ENCODE peak calls at places on chromosome 9, in nine cellular contexts. One of them, this sample, is unnamed.

GRCh38 chr9:6584881-6585597 is 60.5 kb downstream of the GLDC start:
- DNase-seq in sigmoid colon: no peak
- DNase-seq in Peyer's patch: no peak
- DNase-seq in prostate gland: no peak
- DNase-seq in stomach: no peak
- DNase-seq in spleen: no peak
- DNase-seq in GM12891: no peak
- DNase-seq in tibial nerve: no peak
- DNase-seq in ovary: no peak
- DNase-seq in this sample: peak; percentile 60

GRCh38 chr9:15714746-15715145 is 161.9 kb downstream of the CCDC171 start:
- DNase-seq in sigmoid colon: no peak
- DNase-seq in Peyer's patch: no peak
- DNase-seq in prostate gland: no peak
- DNase-seq in stomach: no peak
- DNase-seq in spleen: no peak
- DNase-seq in GM12891: no peak
- DNase-seq in tibial nerve: no peak
- DNase-seq in ovary: no peak
- DNase-seq in this sample: no peak

GRCh38 chr9:121322037-121322736 is 47.9 kb downstream of the STOM start:
- DNase-seq in sigmoid colon: no peak
- DNase-seq in Peyer's patch: no peak
- DNase-seq in prostate gland: no peak
- DNase-seq in stomach: no peak
- DNase-seq in spleen: no peak
- DNase-seq in GM12891: no peak
- DNase-seq in tibial nerve: no peak
- DNase-seq in ovary: no peak
- DNase-seq in this sample: no peak

GRCh38 chr9:129907196-129907595 is 71.9 kb downstream of the USP20 start:
- DNase-seq in sigmoid colon: no peak
- DNase-seq in Peyer's patch: no peak
- DNase-seq in prostate gland: no peak
- DNase-seq in stomach: no peak
- DNase-seq in spleen: no peak
- DNase-seq in GM12891: no peak
- DNase-seq in tibial nerve: no peak
- DNase-seq in ovary: no peak
- DNase-seq in this sample: no peak

GRCh38 chr9:95459218-95459617 is 57.6 kb downstream of the PTCH1 start:
- DNase-seq in sigmoid colon: peak; percentile 88
- DNase-seq in Peyer's patch: no peak
- DNase-seq in prostate gland: no peak
- DNase-seq in stomach: no peak
- DNase-seq in spleen: no peak
- DNase-seq in GM12891: no peak
- DNase-seq in tibial nerve: no peak
- DNase-seq in ovary: no peak
- DNase-seq in this sample: no peak

GRCh38 chr9:88533951-88534455 is 975 bp upstream of the NXNL2 start:
- DNase-seq in sigmoid colon: peak; percentile 72
- DNase-seq in Peyer's patch: no peak
- DNase-seq in prostate gland: no peak
- DNase-seq in stomach: peak; percentile 30
- DNase-seq in spleen: peak; percentile 80
- DNase-seq in GM12891: no peak
- DNase-seq in tibial nerve: no peak
- DNase-seq in ovary: peak; percentile 69
- DNase-seq in this sample: no peak

GRCh38 chr9:65405253-65405652 is 120.2 kb upstream of the FOXD4L5 start:
- DNase-seq in sigmoid colon: no peak
- DNase-seq in Peyer's patch: peak; percentile 15
- DNase-seq in prostate gland: no peak
- DNase-seq in stomach: no peak
- DNase-seq in spleen: peak; percentile 54
- DNase-seq in GM12891: no peak
- DNase-seq in tibial nerve: no peak
- DNase-seq in ovary: no peak
- DNase-seq in this sample: no peak

GRCh38 chr9:107704791-107705190 is 215.2 kb upstream of the KLF4 start:
- DNase-seq in sigmoid colon: no peak
- DNase-seq in Peyer's patch: no peak
- DNase-seq in prostate gland: no peak
- DNase-seq in stomach: no peak
- DNase-seq in spleen: no peak
- DNase-seq in GM12891: no peak
- DNase-seq in tibial nerve: no peak
- DNase-seq in ovary: no peak
- DNase-seq in this sample: no peak

GRCh38 chr9:134641173-134641985 is at the start of gene COL5A1:
- DNase-seq in sigmoid colon: peak; percentile 97
- DNase-seq in Peyer's patch: peak; percentile 73
- DNase-seq in prostate gland: peak; percentile 92
- DNase-seq in stomach: peak; percentile 83
- DNase-seq in spleen: peak; percentile 85
- DNase-seq in GM12891: no peak
- DNase-seq in tibial nerve: peak; percentile 82
- DNase-seq in ovary: peak; percentile 93
- DNase-seq in this sample: no peak

GRCh38 chr9:4985376-4986266 is 549 bp downstream of the JAK2 start:
- DNase-seq in sigmoid colon: peak; percentile 74
- DNase-seq in Peyer's patch: peak; percentile 72
- DNase-seq in prostate gland: peak; percentile 48
- DNase-seq in stomach: peak; percentile 43
- DNase-seq in spleen: peak; percentile 83
- DNase-seq in GM12891: no peak
- DNase-seq in tibial nerve: peak; percentile 33
- DNase-seq in ovary: peak; percentile 37
- DNase-seq in this sample: peak; percentile 87

GRCh38 chr9:124353811-124354274 is 61.4 kb downstream of the PSMB7 start:
- DNase-seq in sigmoid colon: peak; percentile 50
- DNase-seq in Peyer's patch: no peak
- DNase-seq in prostate gland: no peak
- DNase-seq in stomach: no peak
- DNase-seq in spleen: peak; percentile 29
- DNase-seq in GM12891: no peak
- DNase-seq in tibial nerve: no peak
- DNase-seq in ovary: no peak
- DNase-seq in this sample: no peak

GRCh38 chr9:124351672-124352468 is 63.4 kb downstream of the PSMB7 start:
- DNase-seq in sigmoid colon: peak; percentile 61
- DNase-seq in Peyer's patch: no peak
- DNase-seq in prostate gland: no peak
- DNase-seq in stomach: no peak
- DNase-seq in spleen: peak; percentile 75
- DNase-seq in GM12891: no peak
- DNase-seq in tibial nerve: no peak
- DNase-seq in ovary: peak; percentile 13
- DNase-seq in this sample: no peak

GRCh38 chr9:124352616-124353015 is 62.6 kb downstream of the PSMB7 start:
- DNase-seq in sigmoid colon: peak; percentile 51
- DNase-seq in Peyer's patch: no peak
- DNase-seq in prostate gland: no peak
- DNase-seq in stomach: no peak
- DNase-seq in spleen: peak; percentile 31
- DNase-seq in GM12891: no peak
- DNase-seq in tibial nerve: no peak
- DNase-seq in ovary: no peak
- DNase-seq in this sample: no peak

GRCh38 chr9:124354364-124355031 is 60.7 kb downstream of the PSMB7 start:
- DNase-seq in sigmoid colon: no peak
- DNase-seq in Peyer's patch: no peak
- DNase-seq in prostate gland: no peak
- DNase-seq in stomach: no peak
- DNase-seq in spleen: peak; percentile 73
- DNase-seq in GM12891: no peak
- DNase-seq in tibial nerve: no peak
- DNase-seq in ovary: no peak
- DNase-seq in this sample: no peak

DNA sequence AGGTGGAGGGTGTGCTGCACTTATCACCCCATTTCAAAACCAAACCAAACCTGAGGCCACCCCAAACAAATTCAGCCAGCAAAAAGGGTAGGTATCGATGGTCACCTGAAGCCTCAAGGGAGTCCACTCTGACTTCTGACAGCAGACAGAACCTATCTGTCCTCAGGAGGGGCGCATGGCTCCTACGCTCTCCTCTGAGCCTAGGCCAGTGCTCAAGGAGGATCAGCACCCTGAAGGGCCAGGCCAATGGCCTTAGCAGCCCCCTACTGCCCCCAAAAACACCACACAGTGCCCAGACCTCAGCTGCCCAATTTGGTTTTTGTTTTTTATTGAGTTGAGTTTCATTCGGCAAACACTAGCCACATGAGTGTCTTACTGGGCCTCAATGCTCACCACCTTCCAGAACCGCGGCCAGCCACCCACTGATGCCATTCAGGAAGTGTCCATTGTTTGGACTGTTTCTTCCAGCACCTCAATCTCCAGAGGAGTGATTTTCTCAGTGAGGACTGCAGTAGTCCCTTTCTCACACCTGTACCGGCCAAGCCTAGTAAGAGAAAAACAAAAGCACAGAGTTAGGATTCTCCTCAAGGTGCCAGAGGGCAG is 62.0 kb downstream of the PSMB7 start:
- DNase-seq in sigmoid colon: peak; percentile 33
- DNase-seq in Peyer's patch: no peak
- DNase-seq in prostate gland: no peak
- DNase-seq in stomach: no peak
- DNase-seq in spleen: peak; percentile 34
- DNase-seq in GM12891: no peak
- DNase-seq in tibial nerve: no peak
- DNase-seq in ovary: no peak
- DNase-seq in this sample: no peak
- TF ChIP-seq POLR2A in sigmoid colon: no peak
- TF ChIP-seq POLR2A in Peyer's patch: no peak
- TF ChIP-seq POLR2A in prostate gland: no peak
- TF ChIP-seq POLR2A in stomach: no peak
- TF ChIP-seq POLR2A in spleen: no peak
- TF ChIP-seq POLR2A in GM12891: no peak
- TF ChIP-seq POLR2A in tibial nerve: no peak
- TF ChIP-seq POLR2A in ovary: no peak
- TF ChIP-seq POLR2A in this sample: no peak

DNA sequence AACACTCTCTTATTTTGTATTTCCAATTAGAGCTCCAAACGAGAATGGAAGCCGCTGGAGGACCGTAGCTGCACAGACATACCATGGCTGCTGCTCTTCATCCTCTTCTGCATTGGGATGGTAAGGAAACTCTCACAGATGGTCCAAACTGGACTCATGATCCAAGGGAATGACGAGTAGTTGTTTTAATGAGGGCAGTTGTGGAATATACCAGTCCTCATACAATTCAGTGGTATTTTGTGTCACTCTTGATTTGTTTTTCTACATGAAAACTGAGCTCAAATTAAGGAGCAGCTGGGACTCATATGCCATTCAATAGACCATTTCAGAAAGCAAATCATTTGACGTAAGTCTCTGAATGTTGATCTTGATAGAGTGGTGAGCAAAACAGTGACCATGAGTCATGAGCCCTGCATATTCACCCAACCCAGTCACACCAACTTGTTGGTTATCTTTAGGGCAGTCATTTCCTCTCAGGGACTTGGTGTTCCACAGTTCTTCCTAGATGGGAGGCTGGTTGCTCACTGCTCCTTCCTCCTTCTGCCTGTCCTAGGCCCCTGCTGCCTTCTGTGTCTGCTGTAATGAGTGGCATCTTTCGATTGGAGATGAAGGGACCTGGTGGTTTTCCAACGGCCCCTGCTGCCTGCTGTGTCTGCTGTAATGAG is 54.9 kb downstream of the SLC44A1 start:
- DNase-seq in sigmoid colon: no peak
- DNase-seq in Peyer's patch: no peak
- DNase-seq in prostate gland: no peak
- DNase-seq in stomach: peak; percentile 41
- DNase-seq in spleen: no peak
- DNase-seq in GM12891: no peak
- DNase-seq in tibial nerve: no peak
- DNase-seq in ovary: no peak
- DNase-seq in this sample: peak; percentile 89
- TF ChIP-seq POLR2A in sigmoid colon: no peak
- TF ChIP-seq POLR2A in Peyer's patch: peak; percentile 11
- TF ChIP-seq POLR2A in prostate gland: no peak
- TF ChIP-seq POLR2A in stomach: no peak
- TF ChIP-seq POLR2A in spleen: no peak
- TF ChIP-seq POLR2A in GM12891: no peak
- TF ChIP-seq POLR2A in tibial nerve: no peak
- TF ChIP-seq POLR2A in ovary: no peak
- TF ChIP-seq POLR2A in this sample: peak; percentile 92

GRCh38 chr9:84177397-84177796 is 163.2 kb downstream of the SLC28A3 start:
- DNase-seq in sigmoid colon: no peak
- DNase-seq in Peyer's patch: no peak
- DNase-seq in prostate gland: no peak
- DNase-seq in stomach: no peak
- DNase-seq in spleen: no peak
- DNase-seq in GM12891: no peak
- DNase-seq in tibial nerve: no peak
- DNase-seq in ovary: no peak
- DNase-seq in this sample: no peak
- TF ChIP-seq POLR2A in sigmoid colon: no peak
- TF ChIP-seq POLR2A in Peyer's patch: no peak
- TF ChIP-seq POLR2A in prostate gland: no peak
- TF ChIP-seq POLR2A in stomach: no peak
- TF ChIP-seq POLR2A in spleen: no peak
- TF ChIP-seq POLR2A in GM12891: no peak
- TF ChIP-seq POLR2A in tibial nerve: no peak
- TF ChIP-seq POLR2A in ovary: no peak
- TF ChIP-seq POLR2A in this sample: no peak

GRCh38 chr9:133507246-133507965 is 17.4 kb downstream of the MYMK start:
- DNase-seq in sigmoid colon: no peak
- DNase-seq in Peyer's patch: no peak
- DNase-seq in prostate gland: no peak
- DNase-seq in stomach: no peak
- DNase-seq in spleen: no peak
- DNase-seq in GM12891: no peak
- DNase-seq in tibial nerve: no peak
- DNase-seq in ovary: no peak
- DNase-seq in this sample: no peak

GRCh38 chr9:133505901-133506652 is 18.7 kb downstream of the MYMK start:
- DNase-seq in sigmoid colon: no peak
- DNase-seq in Peyer's patch: no peak
- DNase-seq in prostate gland: no peak
- DNase-seq in stomach: no peak
- DNase-seq in spleen: no peak
- DNase-seq in GM12891: no peak
- DNase-seq in tibial nerve: peak; percentile 71
- DNase-seq in ovary: peak; percentile 83
- DNase-seq in this sample: no peak

GRCh38 chr9:133508046-133508445 is 16.7 kb downstream of the MYMK start:
- DNase-seq in sigmoid colon: no peak
- DNase-seq in Peyer's patch: no peak
- DNase-seq in prostate gland: no peak
- DNase-seq in stomach: no peak
- DNase-seq in spleen: no peak
- DNase-seq in GM12891: no peak
- DNase-seq in tibial nerve: no peak
- DNase-seq in ovary: no peak
- DNase-seq in this sample: no peak

GRCh38 chr9:133505186-133505830 is 19.5 kb downstream of the MYMK start:
- DNase-seq in sigmoid colon: no peak
- DNase-seq in Peyer's patch: no peak
- DNase-seq in prostate gland: no peak
- DNase-seq in stomach: no peak
- DNase-seq in spleen: no peak
- DNase-seq in GM12891: no peak
- DNase-seq in tibial nerve: no peak
- DNase-seq in ovary: no peak
- DNase-seq in this sample: no peak

GRCh38 chr9:133506653-133507038 is 18.1 kb downstream of the MYMK start:
- DNase-seq in sigmoid colon: no peak
- DNase-seq in Peyer's patch: no peak
- DNase-seq in prostate gland: no peak
- DNase-seq in stomach: peak; percentile 65
- DNase-seq in spleen: no peak
- DNase-seq in GM12891: no peak
- DNase-seq in tibial nerve: peak; percentile 72
- DNase-seq in ovary: peak; percentile 80
- DNase-seq in this sample: no peak
- TF ChIP-seq POLR2A in sigmoid colon: no peak
- TF ChIP-seq POLR2A in Peyer's patch: no peak
- TF ChIP-seq POLR2A in prostate gland: no peak
- TF ChIP-seq POLR2A in stomach: no peak
- TF ChIP-seq POLR2A in spleen: no peak
- TF ChIP-seq POLR2A in GM12891: no peak
- TF ChIP-seq POLR2A in tibial nerve: no peak
- TF ChIP-seq POLR2A in ovary: no peak
- TF ChIP-seq POLR2A in this sample: no peak